ENCODE peak calls at places on chromosome 14, in eight cellular contexts. B is lung, S is left cardiac atrium, K is AG09319, Y is A673, O is neural crest cell, U is mucosa of descending colon, C is GM12891. R is an unnamed sample.

GRCh38 chr14:33542338-33543290 is 408.3 kb downstream of the EGLN3 start:
- DNase-seq in K (no peak), B (no peak), O (no peak), C (no peak), Y (no peak), S (no peak), U (no peak), R (no peak)

GRCh38 chr14:104084251-104085002 is 1.1 kb upstream of the ASPG start:
- DNase-seq in U (no peak), S (no peak), O (no peak), B (no peak), C (no peak), K (no peak), Y (no peak), R (no peak)

GRCh38 chr14:39266589-39266870 is 32.8 kb downstream of the MIA2 start:
- DNase-seq in U (peak; percentile 89), Y (no peak), S (peak; percentile 63), B (peak; percentile 67), O (no peak), C (no peak), K (no peak), R (no peak)

GRCh38 chr14:53542692-53543091 is 389.6 kb upstream of the DDHD1 start:
- DNase-seq in B (peak; percentile 35), O (no peak), Y (peak; percentile 74), K (no peak), C (no peak), U (no peak), S (no peak), R (no peak)

GRCh38 chr14:68285421-68286179 is 466.0 kb downstream of the RAD51B start:
- DNase-seq in Y (no peak), S (no peak), B (no peak), U (no peak), O (no peak), K (no peak), C (no peak), R (no peak)

GRCh38 chr14:24032727-24033418 is 18.9 kb upstream of the CARMIL3 start:
- DNase-seq in Y (no peak), C (no peak), S (no peak), K (peak; percentile 12), U (no peak), O (no peak), B (peak; percentile 50), R (no peak)

GRCh38 chr14:71752111-71752738 is 180.0 kb upstream of the RGS6 start:
- DNase-seq in B (no peak), S (no peak), K (no peak), U (no peak), C (no peak), O (no peak), Y (no peak), R (no peak)

GRCh38 chr14:90107789-90108188 is 46.0 kb downstream of the KCNK13 start:
- DNase-seq in C (no peak), K (no peak), Y (no peak), O (no peak), U (no peak), B (no peak), S (no peak), R (no peak)

GRCh38 chr14:63544641-63545234 is 1.6 kb upstream of the PPP2R5E start:
- DNase-seq in O (no peak), C (no peak), B (no peak), K (no peak), Y (peak; percentile 23), U (no peak), S (no peak), R (no peak)

GRCh38 chr14:54515670-54516069 is 6.0 kb downstream of the CGRRF1 start:
- DNase-seq in Y (no peak), O (no peak), C (no peak), U (no peak), B (no peak), K (no peak), S (no peak), R (no peak)

GRCh38 chr14:77660754-77661153 is 44.3 kb upstream of the SPTLC2 start:
- DNase-seq in B (no peak), K (no peak), U (no peak), C (no peak), S (no peak), O (no peak), Y (peak; percentile 54), R (no peak)

GRCh38 chr14:60094306-60094897 is 2.7 kb downstream of the PCNX4 start:
- DNase-seq in O (no peak), C (no peak), S (no peak), Y (no peak), K (no peak), B (no peak), U (no peak), R (peak; percentile 31)

GRCh38 chr14:98871796-98872195 is 400.2 kb downstream of the BCL11B start:
- DNase-seq in S (no peak), U (no peak), B (no peak), K (no peak), Y (no peak), C (no peak), O (no peak), R (no peak)

GRCh38 chr14:23568600-23569310 is 1.2 kb upstream of the AP1G2 start:
- DNase-seq in B (no peak), Y (peak; percentile 66), O (no peak), S (no peak), C (no peak), U (no peak), K (no peak), R (no peak)

GRCh38 chr14:60317609-60318008 is 68.6 kb downstream of the PPM1A start:
- DNase-seq in B (no peak), S (no peak), O (no peak), Y (peak; percentile 60), K (no peak), U (no peak), C (no peak), R (no peak)

GRCh38 chr14:104288272-104288671 is 149.9 kb downstream of the KIF26A start:
- DNase-seq in Y (no peak), K (no peak), O (no peak), B (no peak), U (peak; percentile 12), C (no peak), S (no peak), R (no peak)

GRCh38 chr14:95993768-95994592 is 45.2 kb upstream of the C14orf132 start:
- DNase-seq in U (no peak), C (no peak), K (peak; percentile 15), S (no peak), O (peak; percentile 25), B (no peak), Y (peak; percentile 70), R (peak; percentile 3)

GRCh38 chr14:92564361-92565039 is 50.9 kb downstream of the RIN3 start:
- DNase-seq in K (no peak), O (no peak), U (no peak), S (peak; percentile 53), Y (no peak), B (no peak), C (no peak), R (no peak)

GRCh38 chr14:93073833-93074769 is 41.6 kb downstream of the ITPK1 start:
- DNase-seq in O (no peak), U (no peak), K (no peak), S (peak; percentile 57), B (peak; percentile 54), Y (peak; percentile 37), C (no peak), R (no peak)

GRCh38 chr14:105061428-105062047 is 3.7 kb downstream of the GPR132 start:
- DNase-seq in C (peak; percentile 56), K (no peak), O (no peak), Y (no peak), S (peak; percentile 62), B (no peak), U (peak; percentile 82), R (no peak)

GRCh38 chr14:36424478-36425102 is 95.4 kb downstream of the NKX2-1 start:
- DNase-seq in B (no peak), S (no peak), O (no peak), U (no peak), Y (no peak), C (no peak), K (no peak), R (no peak)

GRCh38 chr14:21454843-21455550 is 926 bp downstream of the CHD8 start:
- DNase-seq in O (no peak), Y (no peak), U (no peak), C (no peak), B (no peak), S (no peak), K (no peak), R (no peak)

GRCh38 chr14:50532502-50533313 is at the start of gene MAP4K5:
- DNase-seq in Y (peak; percentile 95), O (peak; percentile 89), S (peak; percentile 93), U (peak; percentile 95), C (peak; percentile 86), B (peak; percentile 91), K (peak; percentile 74), R (peak; percentile 73)

GRCh38 chr14:96119947-96120346 is 80.8 kb downstream of the C14orf132 start:
- DNase-seq in K (no peak), C (no peak), U (no peak), Y (no peak), O (no peak), B (no peak), S (no peak), R (no peak)

GRCh38 chr14:65850429-65851145 is 438.1 kb downstream of the FUT8 start:
- DNase-seq in K (no peak), B (no peak), U (no peak), S (no peak), O (no peak), C (no peak), Y (no peak), R (no peak)

R was measured in GM12864.